ENCODE peak calls at places on chromosomes 4 and X, in six cellular contexts. One of them, this sample, is unnamed.

GRCh38 chr4:8188743-8189550 is 10.1 kb upstream of the SH3TC1 start:
- DNase-seq in MG63: peak
- DNase-seq in AML-193: no peak
- DNase-seq in HEK293T: no peak
- DNase-seq in smooth muscle cell of the brain vasculature: no peak
- DNase-seq in CD4-positive, alpha-beta memory T cell: no peak
- DNase-seq in this sample: peak

GRCh38 chrX:34655496-34656258 is 1.4 kb downstream of the TMEM47 start:
- DNase-seq in MG63: no peak
- DNase-seq in AML-193: no peak
- DNase-seq in HEK293T: no peak
- DNase-seq in smooth muscle cell of the brain vasculature: no peak
- DNase-seq in CD4-positive, alpha-beta memory T cell: no peak
- DNase-seq in this sample: no peak

GRCh38 chr4:1028574-1029220 is 17.3 kb downstream of the FGFRL1 start:
- DNase-seq in MG63: no peak
- DNase-seq in AML-193: no peak
- DNase-seq in HEK293T: no peak
- DNase-seq in smooth muscle cell of the brain vasculature: no peak
- DNase-seq in CD4-positive, alpha-beta memory T cell: no peak
- DNase-seq in this sample: no peak

GRCh38 chrX:29359276-29359675 is 772.0 kb downstream of the IL1RAPL1 start:
- DNase-seq in MG63: no peak
- DNase-seq in AML-193: no peak
- DNase-seq in HEK293T: no peak
- DNase-seq in smooth muscle cell of the brain vasculature: no peak
- DNase-seq in CD4-positive, alpha-beta memory T cell: no peak
- DNase-seq in this sample: no peak

GRCh38 chrX:78199851-78200250 is 60.4 kb upstream of the TAF9B start:
- DNase-seq in MG63: no peak
- DNase-seq in AML-193: peak
- DNase-seq in HEK293T: peak
- DNase-seq in smooth muscle cell of the brain vasculature: no peak
- DNase-seq in CD4-positive, alpha-beta memory T cell: peak
- DNase-seq in this sample: no peak

GRCh38 chr4:1402516-1403101 is 3.6 kb downstream of the NKX1-1 start:
- DNase-seq in MG63: no peak
- DNase-seq in AML-193: no peak
- DNase-seq in HEK293T: no peak
- DNase-seq in smooth muscle cell of the brain vasculature: no peak
- DNase-seq in CD4-positive, alpha-beta memory T cell: no peak
- DNase-seq in this sample: no peak

GRCh38 chr4:7160439-7160838 is 31.9 kb upstream of the SORCS2 start:
- DNase-seq in MG63: no peak
- DNase-seq in AML-193: no peak
- DNase-seq in HEK293T: no peak
- DNase-seq in smooth muscle cell of the brain vasculature: no peak
- DNase-seq in CD4-positive, alpha-beta memory T cell: no peak
- DNase-seq in this sample: no peak

GRCh38 chr4:15779336-15779735 is 1.2 kb downstream of the CD38 start:
- DNase-seq in MG63: peak
- DNase-seq in AML-193: peak
- DNase-seq in HEK293T: no peak
- DNase-seq in smooth muscle cell of the brain vasculature: peak
- DNase-seq in CD4-positive, alpha-beta memory T cell: no peak
- DNase-seq in this sample: peak

GRCh38 chrX:27163236-27163635 is 299.9 kb downstream of the PPP4R3C start:
- DNase-seq in MG63: no peak
- DNase-seq in AML-193: no peak
- DNase-seq in HEK293T: no peak
- DNase-seq in smooth muscle cell of the brain vasculature: no peak
- DNase-seq in CD4-positive, alpha-beta memory T cell: no peak
- DNase-seq in this sample: no peak

GRCh38 chrX:30883141-30883540 is 5.9 kb downstream of the TAB3 start:
- DNase-seq in MG63: no peak
- DNase-seq in AML-193: no peak
- DNase-seq in HEK293T: no peak
- DNase-seq in smooth muscle cell of the brain vasculature: no peak
- DNase-seq in CD4-positive, alpha-beta memory T cell: no peak
- DNase-seq in this sample: no peak

GRCh38 chr4:31411606-31412005 is 691.4 kb downstream of the PCDH7 start:
- DNase-seq in MG63: no peak
- DNase-seq in AML-193: no peak
- DNase-seq in HEK293T: no peak
- DNase-seq in smooth muscle cell of the brain vasculature: no peak
- DNase-seq in CD4-positive, alpha-beta memory T cell: no peak
- DNase-seq in this sample: no peak

GRCh38 chr4:87805971-87806370 is 6.6 kb downstream of the IBSP start:
- DNase-seq in MG63: no peak
- DNase-seq in AML-193: peak
- DNase-seq in HEK293T: no peak
- DNase-seq in smooth muscle cell of the brain vasculature: no peak
- DNase-seq in CD4-positive, alpha-beta memory T cell: no peak
- DNase-seq in this sample: no peak

GRCh38 chr4:138555107-138555506 is 313.0 kb upstream of the SLC7A11 start:
- DNase-seq in MG63: no peak
- DNase-seq in AML-193: no peak
- DNase-seq in HEK293T: no peak
- DNase-seq in smooth muscle cell of the brain vasculature: no peak
- DNase-seq in CD4-positive, alpha-beta memory T cell: no peak
- DNase-seq in this sample: no peak

GRCh38 chr4:139921551-139922184 is 232.3 kb downstream of the MAML3 start:
- DNase-seq in MG63: no peak
- DNase-seq in AML-193: no peak
- DNase-seq in HEK293T: no peak
- DNase-seq in smooth muscle cell of the brain vasculature: no peak
- DNase-seq in CD4-positive, alpha-beta memory T cell: no peak
- DNase-seq in this sample: no peak

GRCh38 chrX:20066968-20067708 is 49.6 kb downstream of the MAP7D2 start:
- DNase-seq in MG63: peak
- DNase-seq in AML-193: peak
- DNase-seq in HEK293T: peak
- DNase-seq in smooth muscle cell of the brain vasculature: no peak
- DNase-seq in CD4-positive, alpha-beta memory T cell: peak
- DNase-seq in this sample: peak

GRCh38 chr4:139951051-139951450 is 202.9 kb downstream of the MAML3 start:
- DNase-seq in MG63: no peak
- DNase-seq in AML-193: no peak
- DNase-seq in HEK293T: no peak
- DNase-seq in smooth muscle cell of the brain vasculature: no peak
- DNase-seq in CD4-positive, alpha-beta memory T cell: no peak
- DNase-seq in this sample: no peak

GRCh38 chr4:20017035-20017434 is 234.7 kb upstream of the SLIT2 start:
- DNase-seq in MG63: no peak
- DNase-seq in AML-193: no peak
- DNase-seq in HEK293T: no peak
- DNase-seq in smooth muscle cell of the brain vasculature: no peak
- DNase-seq in CD4-positive, alpha-beta memory T cell: no peak
- DNase-seq in this sample: no peak

GRCh38 chr4:7941111-7942018 is 1.7 kb upstream of the AFAP1 start:
- DNase-seq in MG63: peak
- DNase-seq in AML-193: no peak
- DNase-seq in HEK293T: no peak
- DNase-seq in smooth muscle cell of the brain vasculature: no peak
- DNase-seq in CD4-positive, alpha-beta memory T cell: no peak
- DNase-seq in this sample: no peak

GRCh38 chr4:78100060-78100459 is 42.9 kb downstream of the FRAS1 start:
- DNase-seq in MG63: no peak
- DNase-seq in AML-193: no peak
- DNase-seq in HEK293T: no peak
- DNase-seq in smooth muscle cell of the brain vasculature: peak
- DNase-seq in CD4-positive, alpha-beta memory T cell: no peak
- DNase-seq in this sample: no peak